ENCODE peak calls at places on chromosome 22, in six cellular contexts. One of them, this sample, is unnamed.

GRCh38 chr22:29187831-29188230 is 17.9 kb upstream of the EMID1 start:
- DNase-seq in fibroblast of lung: no peak
- DNase-seq in kidney: peak; percentile 40
- DNase-seq in body of pancreas: no peak
- DNase-seq in stomach: no peak
- DNase-seq in right lobe of liver: no peak
- DNase-seq in this sample: no peak

GRCh38 chr22:40335358-40335757 is 10.9 kb upstream of the ADSL start:
- DNase-seq in fibroblast of lung: no peak
- DNase-seq in kidney: no peak
- DNase-seq in body of pancreas: no peak
- DNase-seq in stomach: no peak
- DNase-seq in right lobe of liver: no peak
- DNase-seq in this sample: no peak

GRCh38 chr22:16932577-16932976 is 75.4 kb downstream of the GAB4 start:
- DNase-seq in fibroblast of lung: no peak
- DNase-seq in kidney: no peak
- DNase-seq in body of pancreas: no peak
- DNase-seq in stomach: no peak
- DNase-seq in right lobe of liver: no peak
- DNase-seq in this sample: no peak

GRCh38 chr22:24807284-24807950 is 1.4 kb downstream of the SGSM1 start:
- DNase-seq in fibroblast of lung: peak; percentile 21
- DNase-seq in kidney: no peak
- DNase-seq in body of pancreas: no peak
- DNase-seq in stomach: no peak
- DNase-seq in right lobe of liver: no peak
- DNase-seq in this sample: no peak

GRCh38 chr22:24186892-24187670 is 5.8 kb downstream of the SUSD2 start:
- DNase-seq in fibroblast of lung: no peak
- DNase-seq in kidney: peak; percentile 69
- DNase-seq in body of pancreas: no peak
- DNase-seq in stomach: no peak
- DNase-seq in right lobe of liver: peak; percentile 19
- DNase-seq in this sample: no peak

GRCh38 chr22:40813912-40814315 is 5.2 kb downstream of the SLC25A17 start:
- DNase-seq in fibroblast of lung: no peak
- DNase-seq in kidney: no peak
- DNase-seq in body of pancreas: no peak
- DNase-seq in stomach: no peak
- DNase-seq in right lobe of liver: no peak
- DNase-seq in this sample: no peak

GRCh38 chr22:27597703-27598444 is 203.7 kb downstream of the MN1 start:
- DNase-seq in fibroblast of lung: peak; percentile 12
- DNase-seq in kidney: no peak
- DNase-seq in body of pancreas: peak; percentile 27
- DNase-seq in stomach: no peak
- DNase-seq in right lobe of liver: no peak
- DNase-seq in this sample: no peak

GRCh38 chr22:44391481-44392445 is 79.0 kb upstream of the SHISAL1 start:
- DNase-seq in fibroblast of lung: no peak
- DNase-seq in kidney: peak; percentile 54
- DNase-seq in body of pancreas: no peak
- DNase-seq in stomach: no peak
- DNase-seq in right lobe of liver: no peak
- DNase-seq in this sample: no peak

GRCh38 chr22:44449061-44449682 is 48.9 kb downstream of the RTL6 start:
- DNase-seq in fibroblast of lung: peak; percentile 90
- DNase-seq in kidney: peak; percentile 64
- DNase-seq in body of pancreas: no peak
- DNase-seq in stomach: no peak
- DNase-seq in right lobe of liver: no peak
- DNase-seq in this sample: no peak

GRCh38 chr22:31586137-31586920 is 75.7 kb downstream of the PISD start:
- DNase-seq in fibroblast of lung: peak; percentile 75
- DNase-seq in kidney: no peak
- DNase-seq in body of pancreas: no peak
- DNase-seq in stomach: no peak
- DNase-seq in right lobe of liver: no peak
- DNase-seq in this sample: peak; percentile 71

GRCh38 chr22:40210814-40211213 is 33.1 kb downstream of the TNRC6B start:
- DNase-seq in fibroblast of lung: no peak
- DNase-seq in kidney: no peak
- DNase-seq in body of pancreas: no peak
- DNase-seq in stomach: no peak
- DNase-seq in right lobe of liver: no peak
- DNase-seq in this sample: no peak

GRCh38 chr22:19035474-19036228 is 86.6 kb downstream of the DGCR2 start:
- DNase-seq in fibroblast of lung: peak; percentile 8
- DNase-seq in kidney: peak; percentile 68
- DNase-seq in body of pancreas: no peak
- DNase-seq in stomach: peak; percentile 23
- DNase-seq in right lobe of liver: no peak
- DNase-seq in this sample: no peak

GRCh38 chr22:49788492-49788891 is 39.2 kb downstream of the BRD1 start:
- DNase-seq in fibroblast of lung: peak; percentile 21
- DNase-seq in kidney: peak; percentile 93
- DNase-seq in body of pancreas: peak; percentile 51
- DNase-seq in stomach: peak; percentile 44
- DNase-seq in right lobe of liver: peak; percentile 71
- DNase-seq in this sample: peak; percentile 84

GRCh38 chr22:49583341-49583740 is 244.3 kb downstream of the BRD1 start:
- DNase-seq in fibroblast of lung: no peak
- DNase-seq in kidney: peak; percentile 49
- DNase-seq in body of pancreas: no peak
- DNase-seq in stomach: no peak
- DNase-seq in right lobe of liver: no peak
- DNase-seq in this sample: no peak

GRCh38 chr22:20237480-20238440 is 30.4 kb downstream of the RTN4R start:
- DNase-seq in fibroblast of lung: no peak
- DNase-seq in kidney: no peak
- DNase-seq in body of pancreas: peak; percentile 37
- DNase-seq in stomach: no peak
- DNase-seq in right lobe of liver: no peak
- DNase-seq in this sample: no peak

GRCh38 chr22:18065256-18065655 is 12.5 kb upstream of the PEX26 start:
- DNase-seq in fibroblast of lung: no peak
- DNase-seq in kidney: no peak
- DNase-seq in body of pancreas: no peak
- DNase-seq in stomach: no peak
- DNase-seq in right lobe of liver: no peak
- DNase-seq in this sample: no peak

GRCh38 chr22:50532824-50533344 is 3.1 kb upstream of the TYMP start:
- DNase-seq in fibroblast of lung: no peak
- DNase-seq in kidney: peak; percentile 41
- DNase-seq in body of pancreas: no peak
- DNase-seq in stomach: no peak
- DNase-seq in right lobe of liver: no peak
- DNase-seq in this sample: no peak

GRCh38 chr22:18950141-18950540 is 14.0 kb upstream of the PRODH start:
- DNase-seq in fibroblast of lung: no peak
- DNase-seq in kidney: no peak
- DNase-seq in body of pancreas: no peak
- DNase-seq in stomach: no peak
- DNase-seq in right lobe of liver: peak; percentile 20
- DNase-seq in this sample: no peak

GRCh38 chr22:49740242-49740641 is 87.4 kb downstream of the BRD1 start:
- DNase-seq in fibroblast of lung: no peak
- DNase-seq in kidney: peak; percentile 22
- DNase-seq in body of pancreas: no peak
- DNase-seq in stomach: peak; percentile 5
- DNase-seq in right lobe of liver: no peak
- DNase-seq in this sample: no peak

GRCh38 chr22:28909375-28909774 is 26.0 kb downstream of the ZNRF3 start:
- DNase-seq in fibroblast of lung: no peak
- DNase-seq in kidney: no peak
- DNase-seq in body of pancreas: no peak
- DNase-seq in stomach: no peak
- DNase-seq in right lobe of liver: no peak
- DNase-seq in this sample: no peak

GRCh38 chr22:29157759-29158535 is 47.7 kb upstream of the EMID1 start:
- DNase-seq in fibroblast of lung: no peak
- DNase-seq in kidney: peak; percentile 29
- DNase-seq in body of pancreas: no peak
- DNase-seq in stomach: no peak
- DNase-seq in right lobe of liver: no peak
- DNase-seq in this sample: no peak

GRCh38 chr22:44369241-44369652 is 56.5 kb upstream of the SHISAL1 start:
- DNase-seq in fibroblast of lung: no peak
- DNase-seq in kidney: peak; percentile 59
- DNase-seq in body of pancreas: no peak
- DNase-seq in stomach: no peak
- DNase-seq in right lobe of liver: peak; percentile 12
- DNase-seq in this sample: no peak

GRCh38 chr22:20499769-20500168 is 4.2 kb upstream of the KLHL22 start:
- DNase-seq in fibroblast of lung: no peak
- DNase-seq in kidney: no peak
- DNase-seq in body of pancreas: no peak
- DNase-seq in stomach: no peak
- DNase-seq in right lobe of liver: no peak
- DNase-seq in this sample: no peak

GRCh38 chr22:29625090-29625825 is 21.8 kb downstream of the NF2 start:
- DNase-seq in fibroblast of lung: peak; percentile 80
- DNase-seq in kidney: no peak
- DNase-seq in body of pancreas: peak; percentile 76
- DNase-seq in stomach: peak; percentile 60
- DNase-seq in right lobe of liver: peak; percentile 39
- DNase-seq in this sample: peak; percentile 64

GRCh38 chr22:44204937-44205712 is 24.4 kb downstream of the PARVG start:
- DNase-seq in fibroblast of lung: no peak
- DNase-seq in kidney: no peak
- DNase-seq in body of pancreas: no peak
- DNase-seq in stomach: no peak
- DNase-seq in right lobe of liver: no peak
- DNase-seq in this sample: no peak

DNA sequence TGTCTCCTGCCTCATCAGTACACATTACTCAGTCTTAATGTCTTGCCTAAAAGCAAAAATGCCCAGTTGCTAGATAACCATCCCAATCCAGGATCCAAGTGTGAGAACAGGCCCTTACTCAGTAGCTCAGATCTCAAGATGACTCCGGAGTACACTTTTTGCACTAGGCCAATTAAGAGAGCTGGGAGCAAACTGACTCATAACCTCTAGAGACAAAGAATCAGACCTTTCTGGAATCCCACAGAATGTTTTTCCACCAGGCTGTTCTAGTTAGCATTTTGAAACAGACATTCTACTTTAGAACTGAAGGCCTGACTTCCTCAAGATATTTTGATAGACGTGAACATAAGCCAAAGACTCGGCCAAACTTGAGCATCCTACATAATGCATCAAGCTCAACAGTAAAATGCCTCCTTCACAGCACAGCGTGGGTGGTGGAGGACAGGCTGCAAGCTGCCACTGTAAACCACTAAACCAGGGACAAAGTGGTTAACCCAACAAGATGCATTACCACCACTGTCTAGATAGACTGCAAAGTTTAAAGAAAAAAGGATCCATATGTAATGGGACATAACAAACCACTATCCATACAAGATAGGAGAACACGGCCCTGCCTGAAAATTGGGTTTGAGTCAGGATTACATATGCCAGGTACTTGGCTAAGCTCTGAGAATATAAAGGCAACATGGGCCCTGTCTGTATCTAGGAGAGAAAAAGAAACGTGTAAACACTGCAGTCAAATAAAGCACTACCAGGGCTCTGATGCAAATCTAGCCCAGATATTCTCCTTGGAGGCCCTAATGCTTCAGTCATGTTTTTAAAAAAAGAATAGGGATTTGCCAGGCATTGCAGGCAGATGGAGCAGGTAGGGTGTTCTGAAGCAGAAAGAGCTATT is 48.3 kb downstream of the MYH9 start:
- DNase-seq in fibroblast of lung: peak; percentile 50
- DNase-seq in kidney: no peak
- DNase-seq in body of pancreas: no peak
- DNase-seq in stomach: no peak
- DNase-seq in right lobe of liver: no peak
- DNase-seq in this sample: no peak
- H3K36me3 ChIP-seq in fibroblast of lung: peaks cover 44% of the 10 kb centered on the region
- H3K36me3 ChIP-seq in kidney: peaks cover 27% of the 10 kb centered on the region
- H3K36me3 ChIP-seq in body of pancreas: no peaks in the 10 kb centered on the region
- H3K36me3 ChIP-seq in stomach: peaks cover 93% of the 10 kb centered on the region
- H3K36me3 ChIP-seq in right lobe of liver: peaks cover 25% of the 10 kb centered on the region
- H3K36me3 ChIP-seq in this sample: peaks cover 99% of the 10 kb centered on the region

DNA sequence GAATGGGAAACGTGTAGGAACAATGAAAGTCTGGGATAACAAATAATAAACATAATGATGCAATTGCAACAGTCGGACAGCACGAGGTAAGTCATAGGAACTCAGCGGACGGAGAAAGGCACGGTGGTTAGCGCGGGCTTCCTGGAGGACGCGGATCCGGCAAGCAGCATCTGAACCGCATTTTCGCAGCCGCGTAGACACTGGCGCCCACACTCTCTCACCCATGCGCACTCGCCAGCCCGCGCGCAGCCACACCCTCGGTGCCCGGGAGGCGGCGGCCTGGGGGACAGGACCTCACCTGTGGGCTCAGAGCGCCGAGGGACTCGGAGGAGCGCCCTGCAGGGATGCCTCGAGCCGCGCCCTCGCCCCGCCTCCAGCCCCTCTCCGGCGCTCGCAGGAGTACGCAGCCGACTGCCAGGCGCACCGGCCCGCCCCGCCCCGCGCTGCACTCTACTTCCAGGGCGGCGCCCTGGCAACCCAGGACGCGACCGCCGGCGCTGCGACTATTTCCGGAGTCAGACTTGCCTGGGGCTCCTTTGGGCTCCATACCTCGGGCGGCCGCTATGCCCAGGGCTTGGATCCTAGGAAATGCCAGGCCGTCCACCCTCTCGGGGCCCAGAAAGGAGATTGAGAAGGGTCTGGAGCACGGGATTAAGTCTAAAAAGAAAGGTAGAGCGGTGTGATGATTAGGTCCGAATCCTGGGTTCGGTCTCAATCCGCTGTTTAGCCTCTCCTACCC is at the start of gene TTLL1:
- DNase-seq in fibroblast of lung: peak; percentile 77
- DNase-seq in kidney: peak; percentile 95
- DNase-seq in body of pancreas: peak; percentile 90
- DNase-seq in stomach: peak; percentile 92
- DNase-seq in right lobe of liver: peak; percentile 92
- DNase-seq in this sample: peak; percentile 85
- H3K27ac ChIP-seq in fibroblast of lung: peak within 1 kb of the TSS; percentile 63
- H3K27ac ChIP-seq in kidney: no peak within 1 kb of the TSS
- H3K27ac ChIP-seq in body of pancreas: peak within 1 kb of the TSS; percentile 55
- H3K27ac ChIP-seq in stomach: peak within 1 kb of the TSS; percentile 72
- H3K27ac ChIP-seq in right lobe of liver: no peak within 1 kb of the TSS
- H3K27ac ChIP-seq in this sample: peak within 1 kb of the TSS; percentile 69

GRCh38 chr22:45538284-45538683 is 35.6 kb downstream of the FBLN1 start:
- DNase-seq in fibroblast of lung: no peak
- DNase-seq in kidney: no peak
- DNase-seq in body of pancreas: no peak
- DNase-seq in stomach: no peak
- DNase-seq in right lobe of liver: no peak
- DNase-seq in this sample: no peak
- H3K36me3 ChIP-seq in fibroblast of lung: peaks cover 11% of the 10 kb centered on the region
- H3K36me3 ChIP-seq in kidney: no peaks in the 10 kb centered on the region
- H3K36me3 ChIP-seq in body of pancreas: no peaks in the 10 kb centered on the region
- H3K36me3 ChIP-seq in stomach: peaks cover 16% of the 10 kb centered on the region
- H3K36me3 ChIP-seq in right lobe of liver: no peaks in the 10 kb centered on the region
- H3K36me3 ChIP-seq in this sample: peaks cover 7% of the 10 kb centered on the region

GRCh38 chr22:48499456-48500425 is 1327.9 kb downstream of the BRD1 start:
- DNase-seq in fibroblast of lung: no peak
- DNase-seq in kidney: peak; percentile 50
- DNase-seq in body of pancreas: no peak
- DNase-seq in stomach: no peak
- DNase-seq in right lobe of liver: no peak
- DNase-seq in this sample: no peak
- H3K27ac ChIP-seq in fibroblast of lung: no peak overlapping the region
- H3K27ac ChIP-seq in kidney: no peak overlapping the region
- H3K27ac ChIP-seq in body of pancreas: no peak overlapping the region
- H3K27ac ChIP-seq in stomach: no peak overlapping the region
- H3K27ac ChIP-seq in right lobe of liver: no peak overlapping the region
- H3K27ac ChIP-seq in this sample: no peak overlapping the region